ENCODE peak calls at places on chromosomes 2 and 18, in seven cellular contexts. One of them, this sample, is unnamed.
A peak's percentile ranks its signal among the peaks of the same experiment; 100 is the strongest.

GRCh38 chr2:112149866-112150435 is 11.8 kb downstream of the FBLN7 start:
- DNase-seq in IMR-90: no peak
- DNase-seq in foreskin keratinocyte: no peak
- DNase-seq in CD4-positive, alpha-beta T cell: no peak
- DNase-seq in mammary epithelial cell: no peak
- DNase-seq in tibial artery: no peak
- DNase-seq in lower leg skin: peak; percentile 58
- DNase-seq in this sample: no peak

GRCh38 chr2:74740395-74741075 is 86.5 kb downstream of the SEMA4F start:
- DNase-seq in IMR-90: peak; percentile 96
- DNase-seq in foreskin keratinocyte: peak; percentile 100
- DNase-seq in CD4-positive, alpha-beta T cell: no peak
- DNase-seq in mammary epithelial cell: peak; percentile 98
- DNase-seq in tibial artery: peak; percentile 56
- DNase-seq in lower leg skin: peak; percentile 87
- DNase-seq in this sample: peak; percentile 99

GRCh38 chr2:39023649-39024048 is 97.2 kb downstream of the SOS1 start:
- DNase-seq in IMR-90: no peak
- DNase-seq in foreskin keratinocyte: no peak
- DNase-seq in CD4-positive, alpha-beta T cell: no peak
- DNase-seq in mammary epithelial cell: no peak
- DNase-seq in tibial artery: no peak
- DNase-seq in lower leg skin: no peak
- DNase-seq in this sample: no peak

GRCh38 chr18:63553117-63553516 is 10.9 kb downstream of the SERPINB12 start:
- DNase-seq in IMR-90: peak; percentile 62
- DNase-seq in foreskin keratinocyte: peak; percentile 98
- DNase-seq in CD4-positive, alpha-beta T cell: no peak
- DNase-seq in mammary epithelial cell: peak; percentile 93
- DNase-seq in tibial artery: no peak
- DNase-seq in lower leg skin: no peak
- DNase-seq in this sample: peak; percentile 92

GRCh38 chr18:61972389-61973264 is 79.8 kb upstream of the RNF152 start:
- DNase-seq in IMR-90: no peak
- DNase-seq in foreskin keratinocyte: no peak
- DNase-seq in CD4-positive, alpha-beta T cell: no peak
- DNase-seq in mammary epithelial cell: no peak
- DNase-seq in tibial artery: no peak
- DNase-seq in lower leg skin: no peak
- DNase-seq in this sample: no peak

GRCh38 chr2:172480301-172481218 is 53.2 kb downstream of the ITGA6 start:
- DNase-seq in IMR-90: peak; percentile 20
- DNase-seq in foreskin keratinocyte: no peak
- DNase-seq in CD4-positive, alpha-beta T cell: no peak
- DNase-seq in mammary epithelial cell: no peak
- DNase-seq in tibial artery: no peak
- DNase-seq in lower leg skin: no peak
- DNase-seq in this sample: peak; percentile 26

GRCh38 chr18:8703781-8704301 is 1.5 kb upstream of the MTCL1 start:
- DNase-seq in IMR-90: no peak
- DNase-seq in foreskin keratinocyte: no peak
- DNase-seq in CD4-positive, alpha-beta T cell: no peak
- DNase-seq in mammary epithelial cell: no peak
- DNase-seq in tibial artery: no peak
- DNase-seq in lower leg skin: no peak
- DNase-seq in this sample: no peak

GRCh38 chr18:73691118-73691517 is 456.5 kb downstream of the FBXO15 start:
- DNase-seq in IMR-90: peak; percentile 95
- DNase-seq in foreskin keratinocyte: peak; percentile 10
- DNase-seq in CD4-positive, alpha-beta T cell: no peak
- DNase-seq in mammary epithelial cell: no peak
- DNase-seq in tibial artery: no peak
- DNase-seq in lower leg skin: no peak
- DNase-seq in this sample: peak; percentile 87

GRCh38 chr18:24014986-24015896 is 687 bp downstream of the TTC39C start:
- DNase-seq in IMR-90: peak; percentile 76
- DNase-seq in foreskin keratinocyte: peak; percentile 36
- DNase-seq in CD4-positive, alpha-beta T cell: no peak
- DNase-seq in mammary epithelial cell: peak; percentile 43
- DNase-seq in tibial artery: peak; percentile 46
- DNase-seq in lower leg skin: peak; percentile 92
- DNase-seq in this sample: peak; percentile 77

GRCh38 chr2:99659874-99660273 is 170.1 kb upstream of the REV1 start:
- DNase-seq in IMR-90: peak; percentile 48
- DNase-seq in foreskin keratinocyte: no peak
- DNase-seq in CD4-positive, alpha-beta T cell: no peak
- DNase-seq in mammary epithelial cell: no peak
- DNase-seq in tibial artery: peak; percentile 72
- DNase-seq in lower leg skin: peak; percentile 78
- DNase-seq in this sample: no peak

GRCh38 chr18:3084206-3084605 is 71.3 kb upstream of the LPIN2 start:
- DNase-seq in IMR-90: no peak
- DNase-seq in foreskin keratinocyte: no peak
- DNase-seq in CD4-positive, alpha-beta T cell: no peak
- DNase-seq in mammary epithelial cell: no peak
- DNase-seq in tibial artery: no peak
- DNase-seq in lower leg skin: no peak
- DNase-seq in this sample: no peak

GRCh38 chr2:17857016-17857415 is 21.5 kb upstream of the KCNS3 start:
- DNase-seq in IMR-90: peak; percentile 18
- DNase-seq in foreskin keratinocyte: peak; percentile 33
- DNase-seq in CD4-positive, alpha-beta T cell: no peak
- DNase-seq in mammary epithelial cell: peak; percentile 17
- DNase-seq in tibial artery: no peak
- DNase-seq in lower leg skin: no peak
- DNase-seq in this sample: peak; percentile 3

GRCh38 chr2:240997856-240998705 is at the start of gene SNED1:
- DNase-seq in IMR-90: peak; percentile 66
- DNase-seq in foreskin keratinocyte: peak; percentile 17
- DNase-seq in CD4-positive, alpha-beta T cell: no peak
- DNase-seq in mammary epithelial cell: peak; percentile 54
- DNase-seq in tibial artery: peak; percentile 89
- DNase-seq in lower leg skin: peak; percentile 98
- DNase-seq in this sample: peak; percentile 34

GRCh38 chr2:33298233-33298632 is 178.2 kb upstream of the RASGRP3 start:
- DNase-seq in IMR-90: peak; percentile 79
- DNase-seq in foreskin keratinocyte: peak; percentile 34
- DNase-seq in CD4-positive, alpha-beta T cell: no peak
- DNase-seq in mammary epithelial cell: peak; percentile 35
- DNase-seq in tibial artery: no peak
- DNase-seq in lower leg skin: no peak
- DNase-seq in this sample: peak; percentile 84

GRCh38 chr2:235162544-235163197 is 210.9 kb downstream of the SH3BP4 start:
- DNase-seq in IMR-90: peak; percentile 3
- DNase-seq in foreskin keratinocyte: no peak
- DNase-seq in CD4-positive, alpha-beta T cell: no peak
- DNase-seq in mammary epithelial cell: no peak
- DNase-seq in tibial artery: no peak
- DNase-seq in lower leg skin: no peak
- DNase-seq in this sample: peak; percentile 18

GRCh38 chr2:127535422-127535901 is at the start of gene MYO7B:
- DNase-seq in IMR-90: no peak
- DNase-seq in foreskin keratinocyte: no peak
- DNase-seq in CD4-positive, alpha-beta T cell: no peak
- DNase-seq in mammary epithelial cell: no peak
- DNase-seq in tibial artery: no peak
- DNase-seq in lower leg skin: no peak
- DNase-seq in this sample: no peak

GRCh38 chr18:48517048-48517447 is 21.8 kb upstream of the CTIF start:
- DNase-seq in IMR-90: no peak
- DNase-seq in foreskin keratinocyte: no peak
- DNase-seq in CD4-positive, alpha-beta T cell: no peak
- DNase-seq in mammary epithelial cell: no peak
- DNase-seq in tibial artery: no peak
- DNase-seq in lower leg skin: no peak
- DNase-seq in this sample: no peak

GRCh38 chr2:28583899-28584553 is 88.2 kb downstream of the PLB1 start:
- DNase-seq in IMR-90: peak; percentile 97
- DNase-seq in foreskin keratinocyte: peak; percentile 98
- DNase-seq in CD4-positive, alpha-beta T cell: no peak
- DNase-seq in mammary epithelial cell: peak; percentile 97
- DNase-seq in tibial artery: peak; percentile 85
- DNase-seq in lower leg skin: peak; percentile 92
- DNase-seq in this sample: peak; percentile 92

GRCh38 chr2:23505218-23505983 is 120.4 kb downstream of the KLHL29 start:
- DNase-seq in IMR-90: no peak
- DNase-seq in foreskin keratinocyte: no peak
- DNase-seq in CD4-positive, alpha-beta T cell: no peak
- DNase-seq in mammary epithelial cell: no peak
- DNase-seq in tibial artery: no peak
- DNase-seq in lower leg skin: no peak
- DNase-seq in this sample: no peak
- TF ChIP-seq CTCF in IMR-90: no peak
- TF ChIP-seq CTCF in foreskin keratinocyte: peak; percentile 33
- TF ChIP-seq CTCF in CD4-positive, alpha-beta T cell: no peak
- TF ChIP-seq CTCF in mammary epithelial cell: no peak
- TF ChIP-seq CTCF in tibial artery: no peak
- TF ChIP-seq CTCF in lower leg skin: no peak
- TF ChIP-seq CTCF in this sample: peak; percentile 34

DNA sequence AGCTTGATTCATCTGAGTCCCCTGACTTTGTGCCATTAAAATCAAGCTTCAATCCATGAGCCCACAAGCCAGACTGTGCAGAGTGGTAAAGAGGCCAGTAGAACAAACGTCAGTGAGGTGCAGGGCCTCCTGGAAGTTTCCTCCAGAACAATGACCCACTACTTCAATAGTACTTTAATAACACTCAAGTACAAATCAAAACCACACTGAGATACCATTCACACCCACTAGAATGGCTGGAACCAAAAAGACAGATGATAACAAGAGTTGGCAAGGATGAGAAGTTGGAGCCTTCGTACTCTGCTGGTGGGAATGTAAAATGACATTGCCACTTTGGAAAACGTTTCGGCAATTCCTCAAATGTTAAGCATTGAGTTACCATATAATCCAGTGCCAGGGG is 181.1 kb downstream of the TMEM163 start:
- DNase-seq in IMR-90: no peak
- DNase-seq in foreskin keratinocyte: no peak
- DNase-seq in CD4-positive, alpha-beta T cell: no peak
- DNase-seq in mammary epithelial cell: no peak
- DNase-seq in tibial artery: no peak
- DNase-seq in lower leg skin: no peak
- DNase-seq in this sample: no peak
- TF ChIP-seq CTCF in IMR-90: no peak
- TF ChIP-seq CTCF in foreskin keratinocyte: no peak
- TF ChIP-seq CTCF in CD4-positive, alpha-beta T cell: no peak
- TF ChIP-seq CTCF in mammary epithelial cell: no peak
- TF ChIP-seq CTCF in tibial artery: no peak
- TF ChIP-seq CTCF in lower leg skin: no peak
- TF ChIP-seq CTCF in this sample: peak; percentile 23

GRCh38 chr2:230324503-230324902 is 2.5 kb upstream of the SP140L start:
- DNase-seq in IMR-90: no peak
- DNase-seq in foreskin keratinocyte: no peak
- DNase-seq in CD4-positive, alpha-beta T cell: no peak
- DNase-seq in mammary epithelial cell: no peak
- DNase-seq in tibial artery: no peak
- DNase-seq in lower leg skin: peak; percentile 53
- DNase-seq in this sample: no peak

GRCh38 chr2:230325316-230326243 is 1.4 kb upstream of the SP140L start:
- DNase-seq in IMR-90: no peak
- DNase-seq in foreskin keratinocyte: no peak
- DNase-seq in CD4-positive, alpha-beta T cell: no peak
- DNase-seq in mammary epithelial cell: no peak
- DNase-seq in tibial artery: no peak
- DNase-seq in lower leg skin: peak; percentile 29
- DNase-seq in this sample: no peak

GRCh38 chr2:230322561-230323384 is 4.2 kb upstream of the SP140L start:
- DNase-seq in IMR-90: no peak
- DNase-seq in foreskin keratinocyte: no peak
- DNase-seq in CD4-positive, alpha-beta T cell: no peak
- DNase-seq in mammary epithelial cell: no peak
- DNase-seq in tibial artery: no peak
- DNase-seq in lower leg skin: no peak
- DNase-seq in this sample: no peak

GRCh38 chr2:230321031-230321430 is 6.0 kb upstream of the SP140L start:
- DNase-seq in IMR-90: no peak
- DNase-seq in foreskin keratinocyte: no peak
- DNase-seq in CD4-positive, alpha-beta T cell: no peak
- DNase-seq in mammary epithelial cell: no peak
- DNase-seq in tibial artery: no peak
- DNase-seq in lower leg skin: no peak
- DNase-seq in this sample: no peak

DNA sequence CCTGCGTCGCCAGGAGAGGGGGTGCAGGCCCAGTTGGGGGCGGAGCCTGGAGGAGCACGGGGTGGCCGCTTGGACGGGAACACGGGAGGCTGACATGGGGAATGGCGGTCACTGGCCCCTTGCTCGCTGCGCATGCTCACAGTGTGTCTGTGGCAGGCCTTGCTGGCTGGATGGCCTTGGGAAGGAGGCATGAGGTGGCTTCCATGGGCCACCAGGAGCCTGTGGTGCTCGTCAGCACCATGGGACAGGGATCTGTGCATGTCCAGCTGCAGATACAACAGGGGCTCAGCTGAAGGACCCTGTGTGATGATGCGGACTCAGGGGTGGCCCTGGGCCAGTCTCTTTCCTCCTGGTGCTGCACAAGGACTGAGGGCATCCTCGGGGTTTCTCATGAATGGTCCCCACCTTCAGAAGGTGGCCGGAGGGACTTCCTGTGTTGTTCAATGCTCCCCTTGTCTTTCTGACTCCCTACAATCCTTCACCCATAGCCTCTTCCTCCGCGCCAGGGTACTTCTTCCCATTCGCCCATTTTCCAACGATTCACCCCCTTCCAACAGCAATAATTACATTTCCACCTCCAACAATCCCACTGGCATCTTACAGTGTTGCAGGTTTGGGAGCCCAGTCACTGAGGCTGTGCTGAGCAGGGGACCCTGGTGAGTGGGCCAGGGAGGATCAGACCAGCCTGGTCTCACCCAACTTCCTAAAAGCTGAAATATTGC is 3.4 kb upstream of the SP140L start:
- DNase-seq in IMR-90: no peak
- DNase-seq in foreskin keratinocyte: no peak
- DNase-seq in CD4-positive, alpha-beta T cell: no peak
- DNase-seq in mammary epithelial cell: no peak
- DNase-seq in tibial artery: no peak
- DNase-seq in lower leg skin: peak; percentile 68
- DNase-seq in this sample: no peak
- TF ChIP-seq CTCF in IMR-90: no peak
- TF ChIP-seq CTCF in foreskin keratinocyte: peak; percentile 40
- TF ChIP-seq CTCF in CD4-positive, alpha-beta T cell: no peak
- TF ChIP-seq CTCF in mammary epithelial cell: no peak
- TF ChIP-seq CTCF in tibial artery: no peak
- TF ChIP-seq CTCF in lower leg skin: no peak
- TF ChIP-seq CTCF in this sample: peak; percentile 61

DNA sequence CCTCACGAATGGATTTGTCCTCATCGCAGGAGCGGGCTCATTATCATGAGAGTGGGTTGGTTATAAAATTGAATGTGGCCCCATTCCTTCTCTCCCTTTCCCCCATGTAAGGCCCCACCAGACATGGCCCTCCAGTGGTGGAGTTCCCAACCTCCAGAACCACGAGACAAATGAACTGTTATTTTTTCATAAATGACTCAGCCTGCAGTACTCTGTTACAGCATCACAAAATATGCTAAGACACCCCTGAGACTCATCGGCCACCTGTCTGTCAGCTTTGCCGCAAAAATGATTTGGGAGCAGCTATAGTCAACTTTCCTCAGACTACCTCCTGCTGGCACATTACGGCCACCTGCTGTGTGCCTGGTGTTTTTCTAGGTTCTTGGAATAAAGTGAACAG is 21.4 kb upstream of the C1QL2 start:
- DNase-seq in IMR-90: no peak
- DNase-seq in foreskin keratinocyte: no peak
- DNase-seq in CD4-positive, alpha-beta T cell: no peak
- DNase-seq in mammary epithelial cell: peak; percentile 47
- DNase-seq in tibial artery: no peak
- DNase-seq in lower leg skin: no peak
- DNase-seq in this sample: no peak
- TF ChIP-seq CTCF in IMR-90: no peak
- TF ChIP-seq CTCF in foreskin keratinocyte: no peak
- TF ChIP-seq CTCF in CD4-positive, alpha-beta T cell: no peak
- TF ChIP-seq CTCF in mammary epithelial cell: peak; percentile 12
- TF ChIP-seq CTCF in tibial artery: no peak
- TF ChIP-seq CTCF in lower leg skin: no peak
- TF ChIP-seq CTCF in this sample: peak; percentile 22

This sample was measured in HFFc6.